ENCODE peak calls at places on chromosomes 2 and 18, in seven cellular contexts. K, Y, C, Z, H, B and M are unnamed samples.

GRCh38 chr2:101116841-101117552 is 34.2 kb downstream of the TBC1D8 start:
- DNase-seq in Y (no peak), K (no peak), B (no peak), H (no peak), C (no peak), Z (no peak), M (no peak)

GRCh38 chr2:429142-429541 is 141.3 kb upstream of the ALKAL2 start:
- DNase-seq in K (no peak), Y (no peak), Z (no peak), C (no peak), B (no peak), H (no peak), M (no peak)

GRCh38 chr2:201218780-201219179 is 35.8 kb downstream of the CASP10 start:
- DNase-seq in Y (no peak), B (no peak), Z (no peak), K (no peak), H (no peak), C (no peak), M (no peak)

GRCh38 chr18:79644666-79645057 is 34.9 kb upstream of the CTDP1 start:
- DNase-seq in C (no peak), H (no peak), B (no peak), K (no peak), Y (no peak), Z (no peak), M (no peak)

GRCh38 chr2:207531024-207531411 is 1.3 kb downstream of the CREB1 start:
- DNase-seq in H (no peak), C (peak; percentile 13), Y (peak; percentile 19), B (no peak), Z (no peak), K (peak; percentile 26), M (no peak)

GRCh38 chr18:3380384-3380961 is 69.5 kb upstream of the TGIF1 start:
- DNase-seq in Y (no peak), C (no peak), B (no peak), Z (no peak), K (no peak), H (peak; percentile 51), M (no peak)

GRCh38 chr2:174176898-174177297 is 71.4 kb downstream of the OLA1 start:
- DNase-seq in B (peak; percentile 18), Z (no peak), Y (no peak), C (peak; percentile 33), H (no peak), K (no peak), M (no peak)

GRCh38 chr2:240208096-240208495 is 67.6 kb upstream of the OTOS start:
- DNase-seq in B (no peak), H (no peak), K (no peak), Y (no peak), Z (no peak), C (no peak), M (no peak)

GRCh38 chr2:85288244-85288725 is 39.5 kb downstream of the TGOLN2 start:
- DNase-seq in Z (no peak), Y (peak; percentile 57), B (peak; percentile 38), H (no peak), K (no peak), C (no peak), M (no peak)

GRCh38 chr2:168910330-168910729 is 9.2 kb downstream of the G6PC2 start:
- DNase-seq in C (no peak), Z (no peak), K (no peak), Y (no peak), H (no peak), B (no peak), M (no peak)

GRCh38 chr2:216849987-216850386 is 9.9 kb downstream of the TNP1 start:
- DNase-seq in C (peak; percentile 74), H (no peak), Z (no peak), K (no peak), B (no peak), Y (no peak), M (no peak)

GRCh38 chr2:44740678-44741077 is 200.8 kb upstream of the SIX3 start:
- DNase-seq in B (no peak), H (peak; percentile 5), C (no peak), Y (no peak), K (no peak), Z (no peak), M (no peak)